ENCODE peak calls at places on chromosomes 4 and X, in four cellular contexts. A is GM10248, Z is cardiac muscle cell, O is upper lobe of right lung. K is an unnamed sample.

GRCh38 chr4:93203708-93204107 is 624.8 kb upstream of the ATOH1 start:
- DNase-seq in O (no peak), A (no peak), Z (no peak), K (no peak)

GRCh38 chr4:16225139-16225538 is 1.1 kb downstream of the TAPT1 start:
- DNase-seq in A (no peak), Z (no peak), O (no peak), K (no peak)

GRCh38 chrX:129600981-129601424 is 53.8 kb downstream of the APLN start:
- DNase-seq in A (no peak), O (no peak), Z (peak), K (peak)

GRCh38 chr4:187685247-187685646 is 310.3 kb upstream of the ZFP42 start:
- DNase-seq in O (no peak), A (no peak), Z (no peak), K (no peak)

GRCh38 chr4:150123073-150123472 is 44.8 kb downstream of the DCLK2 start:
- DNase-seq in O (no peak), A (no peak), Z (no peak), K (no peak)

GRCh38 chr4:179151770-179152169 is 1709.5 kb upstream of the AGA start:
- DNase-seq in O (no peak), A (no peak), Z (no peak), K (no peak)

GRCh38 chr4:39527296-39528055 is at the start of gene UGDH:
- DNase-seq in Z (peak), A (peak), O (peak), K (peak)

GRCh38 chrX:15416133-15416993 is 32.1 kb upstream of the VEGFD start:
- DNase-seq in Z (no peak), A (no peak), O (no peak), K (no peak)

GRCh38 chrX:129480889-129481288 is 42.4 kb downstream of the SMARCA1 start:
- DNase-seq in Z (no peak), O (no peak), A (no peak), K (no peak)

GRCh38 chr4:112284662-112285411 is 867 bp downstream of the TIFA start:
- DNase-seq in Z (no peak), O (no peak), A (no peak), K (peak)

GRCh38 chrX:103310592-103311400 is at the start of gene BEX2:
- DNase-seq in Z (peak), O (peak), A (peak), K (peak)

GRCh38 chr4:110195561-110196205 is 2.7 kb downstream of the ELOVL6 start:
- DNase-seq in Z (no peak), A (peak), O (no peak), K (peak)

GRCh38 chr4:42411803-42412202 is 14.5 kb downstream of the SHISA3 start:
- DNase-seq in Z (no peak), A (no peak), O (no peak), K (no peak)

GRCh38 chrX:107676559-107677378 is 48.5 kb downstream of the PRPS1 start:
- DNase-seq in Z (peak), O (peak), A (no peak), K (peak)

GRCh38 chr4:34250562-34250961 is 1993.8 kb downstream of the ARAP2 start:
- DNase-seq in O (no peak), Z (no peak), A (no peak), K (no peak)

GRCh38 chr4:167290684-167291083 is 56.4 kb upstream of the SPOCK3 start:
- DNase-seq in A (no peak), O (no peak), Z (peak), K (no peak)

GRCh38 chr4:157220026-157220881 is at the start of gene GRIA2:
- DNase-seq in O (peak), A (peak), Z (peak), K (peak)

GRCh38 chrX:2282490-2283090 is 218.2 kb downstream of the DHRSX start:
- DNase-seq in Z (no peak), O (no peak), A (no peak), K (no peak)

GRCh38 chrX:2283111-2283847 is 217.5 kb downstream of the DHRSX start:
- DNase-seq in A (no peak), O (no peak), Z (no peak), K (no peak)

GRCh38 chrX:2284133-2284532 is 216.6 kb downstream of the DHRSX start:
- DNase-seq in Z (no peak), O (no peak), A (no peak), K (no peak)

GRCh38 chrX:2286731-2287130 is 214.0 kb downstream of the DHRSX start:
- DNase-seq in O (no peak), Z (no peak), A (no peak), K (no peak)

GRCh38 chrX:2284601-2285000 is 216.2 kb downstream of the DHRSX start:
- DNase-seq in A (no peak), O (no peak), Z (no peak), K (no peak)
- TF ChIP-seq CTCF in A (no peak), O (no peak), Z (no peak), K (no peak)

GRCh38 chrX:25079020-25079419 is 63.3 kb upstream of the ARX start:
- DNase-seq in Z (no peak), A (no peak), O (no peak), K (no peak)

GRCh38 chrX:25084446-25084845 is 68.7 kb upstream of the ARX start:
- DNase-seq in Z (no peak), A (no peak), O (no peak), K (no peak)

GRCh38 chrX:25083661-25084060 is 67.9 kb upstream of the ARX start:
- DNase-seq in O (no peak), A (no peak), Z (no peak), K (no peak)
- TF ChIP-seq CTCF in O (no peak), A (no peak), Z (no peak), K (no peak)

GRCh38 chr4:163191999-163192398 is 25.3 kb upstream of the NAF1 start:
- DNase-seq in A (no peak), O (no peak), Z (no peak), K (no peak)
- TF ChIP-seq CTCF in A (no peak), O (peak), Z (peak), K (no peak)

DNA sequence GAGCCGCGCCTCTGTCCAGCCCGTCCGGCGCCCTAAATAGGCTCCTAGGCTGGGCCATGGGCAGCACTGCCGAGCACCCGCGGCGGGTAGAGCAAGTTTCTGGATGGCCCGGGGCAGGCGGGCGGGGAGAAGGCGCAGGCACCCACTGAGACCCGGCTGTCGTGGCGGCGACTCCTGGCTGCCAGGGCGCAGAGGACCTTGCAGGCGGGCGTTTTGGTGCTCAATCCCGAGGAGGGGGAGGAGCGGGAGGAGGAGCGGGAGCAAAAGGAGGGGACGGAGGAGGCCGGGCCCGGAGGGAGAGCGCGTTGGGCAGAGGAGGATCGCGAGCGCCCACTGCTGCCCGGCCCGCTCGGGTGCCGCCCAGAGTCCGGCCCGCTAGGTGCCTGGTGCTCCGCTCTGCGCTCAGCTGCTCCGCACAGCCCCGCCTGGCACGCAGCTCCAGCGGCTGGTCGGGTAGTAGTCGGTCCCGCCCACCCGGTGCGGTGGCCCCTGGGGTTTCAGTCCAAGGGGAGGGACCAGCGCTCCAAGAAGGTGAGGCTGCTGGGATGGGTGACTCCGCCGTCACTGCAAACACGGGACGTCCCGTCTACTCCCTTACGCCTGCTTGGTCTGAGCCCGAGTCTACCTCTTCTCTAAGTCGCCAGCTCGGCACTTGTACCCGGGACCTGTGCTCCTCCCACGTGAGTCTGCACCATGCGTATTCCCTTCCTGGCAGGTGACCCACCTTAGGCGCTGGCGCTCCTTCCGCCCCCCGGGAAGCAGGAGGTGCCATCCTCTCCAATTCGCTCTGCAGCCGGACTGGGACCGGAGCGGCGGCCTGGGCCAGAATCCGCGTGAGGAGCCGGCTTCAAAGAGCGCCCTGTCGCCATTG is at the start of gene HS3ST1:
- DNase-seq in O (peak), Z (peak), A (peak), K (peak)
- TF ChIP-seq CTCF in O (peak), Z (peak), A (peak), K (no peak)

GRCh38 chrX:119694601-119695534 is 1.9 kb upstream of the SEPTIN6 start:
- DNase-seq in A (no peak), Z (no peak), O (no peak), K (no peak)
- TF ChIP-seq CTCF in A (no peak), Z (no peak), O (no peak), K (no peak)

K was measured in activated CD8-positive, alpha-beta T cell treated with anti-CD3 and anti-CD28 coated beads for 36 hours.